ENCODE peak calls at places on chromosomes 11 and 22, in nine cellular contexts. One of them, this sample, is unnamed.

GRCh38 chr11:13222285-13222684 is 55.3 kb upstream of the BMAL1 start:
- DNase-seq in DND-41: no peak
- DNase-seq in HepG2: no peak
- DNase-seq in OCI-LY7: no peak
- DNase-seq in neural progenitor cell: peak; percentile 30
- DNase-seq in HCT116: no peak
- DNase-seq in neuronal stem cell: no peak
- DNase-seq in PC-3: peak; percentile 39
- DNase-seq in IMR-90: peak; percentile 31
- DNase-seq in this sample: peak; percentile 80

GRCh38 chr11:73830261-73830660 is 42.6 kb downstream of the MRPL48 start:
- DNase-seq in HepG2: no peak
- DNase-seq in PC-3: no peak
- DNase-seq in OCI-LY7: no peak
- DNase-seq in neuronal stem cell: no peak
- DNase-seq in DND-41: no peak
- DNase-seq in neural progenitor cell: no peak
- DNase-seq in IMR-90: no peak
- DNase-seq in HCT116: no peak
- DNase-seq in this sample: no peak

GRCh38 chr11:123587044-123587443 is 67.4 kb downstream of the SCN3B start:
- DNase-seq in HepG2: peak; percentile 14
- DNase-seq in PC-3: peak; percentile 28
- DNase-seq in DND-41: no peak
- DNase-seq in HCT116: no peak
- DNase-seq in IMR-90: no peak
- DNase-seq in neural progenitor cell: no peak
- DNase-seq in neuronal stem cell: no peak
- DNase-seq in OCI-LY7: no peak
- DNase-seq in this sample: no peak

GRCh38 chr11:45669146-45669545 is 3.7 kb upstream of the CHST1 start:
- DNase-seq in PC-3: no peak
- DNase-seq in neuronal stem cell: no peak
- DNase-seq in HCT116: no peak
- DNase-seq in IMR-90: no peak
- DNase-seq in DND-41: no peak
- DNase-seq in OCI-LY7: no peak
- DNase-seq in HepG2: no peak
- DNase-seq in neural progenitor cell: no peak
- DNase-seq in this sample: no peak

GRCh38 chr11:125457814-125458343 is 38.2 kb downstream of the FEZ1 start:
- DNase-seq in neuronal stem cell: no peak
- DNase-seq in PC-3: no peak
- DNase-seq in DND-41: no peak
- DNase-seq in IMR-90: peak; percentile 81
- DNase-seq in HepG2: peak; percentile 13
- DNase-seq in neural progenitor cell: no peak
- DNase-seq in HCT116: no peak
- DNase-seq in OCI-LY7: no peak
- DNase-seq in this sample: no peak

GRCh38 chr11:42770444-42771065 is 541.2 kb upstream of the API5 start:
- DNase-seq in HepG2: peak; percentile 30
- DNase-seq in PC-3: peak; percentile 36
- DNase-seq in OCI-LY7: peak; percentile 28
- DNase-seq in neuronal stem cell: peak; percentile 36
- DNase-seq in DND-41: peak; percentile 10
- DNase-seq in IMR-90: no peak
- DNase-seq in neural progenitor cell: peak; percentile 56
- DNase-seq in HCT116: no peak
- DNase-seq in this sample: peak; percentile 2

GRCh38 chr11:47347134-47347533 is 5.4 kb downstream of the MYBPC3 start:
- DNase-seq in neural progenitor cell: no peak
- DNase-seq in PC-3: no peak
- DNase-seq in HCT116: no peak
- DNase-seq in OCI-LY7: no peak
- DNase-seq in IMR-90: no peak
- DNase-seq in neuronal stem cell: no peak
- DNase-seq in HepG2: no peak
- DNase-seq in DND-41: no peak
- DNase-seq in this sample: no peak

GRCh38 chr11:15613231-15613630 is 498.5 kb downstream of the INSC start:
- DNase-seq in DND-41: no peak
- DNase-seq in neural progenitor cell: no peak
- DNase-seq in neuronal stem cell: no peak
- DNase-seq in HCT116: no peak
- DNase-seq in IMR-90: peak; percentile 7
- DNase-seq in HepG2: no peak
- DNase-seq in OCI-LY7: no peak
- DNase-seq in PC-3: no peak
- DNase-seq in this sample: no peak

GRCh38 chr22:41917906-41918791 is 3.3 kb upstream of the SHISA8 start:
- DNase-seq in PC-3: peak; percentile 63
- DNase-seq in OCI-LY7: peak; percentile 47
- DNase-seq in HepG2: no peak
- DNase-seq in neuronal stem cell: no peak
- DNase-seq in HCT116: no peak
- DNase-seq in DND-41: no peak
- DNase-seq in neural progenitor cell: no peak
- DNase-seq in IMR-90: peak; percentile 63
- DNase-seq in this sample: peak; percentile 46

GRCh38 chr22:31898911-31899310 is 45.4 kb upstream of the YWHAH start:
- DNase-seq in neural progenitor cell: peak; percentile 50
- DNase-seq in OCI-LY7: no peak
- DNase-seq in IMR-90: no peak
- DNase-seq in DND-41: no peak
- DNase-seq in HCT116: no peak
- DNase-seq in PC-3: no peak
- DNase-seq in HepG2: no peak
- DNase-seq in neuronal stem cell: peak; percentile 23
- DNase-seq in this sample: no peak

GRCh38 chr11:65586676-65587075 is 8.9 kb downstream of the KCNK7 start:
- DNase-seq in HCT116: no peak
- DNase-seq in OCI-LY7: no peak
- DNase-seq in neuronal stem cell: peak; percentile 78
- DNase-seq in PC-3: no peak
- DNase-seq in HepG2: no peak
- DNase-seq in neural progenitor cell: peak; percentile 82
- DNase-seq in DND-41: no peak
- DNase-seq in IMR-90: no peak
- DNase-seq in this sample: no peak

GRCh38 chr11:2804189-2804588 is 81.4 kb downstream of the CDKN1C start:
- DNase-seq in neuronal stem cell: no peak
- DNase-seq in HepG2: no peak
- DNase-seq in IMR-90: no peak
- DNase-seq in HCT116: no peak
- DNase-seq in OCI-LY7: no peak
- DNase-seq in neural progenitor cell: no peak
- DNase-seq in DND-41: no peak
- DNase-seq in PC-3: no peak
- DNase-seq in this sample: no peak

GRCh38 chr11:130418210-130418609 is 10.2 kb downstream of the ADAMTS8 start:
- DNase-seq in HCT116: no peak
- DNase-seq in neural progenitor cell: no peak
- DNase-seq in neuronal stem cell: no peak
- DNase-seq in IMR-90: no peak
- DNase-seq in PC-3: no peak
- DNase-seq in HepG2: no peak
- DNase-seq in DND-41: no peak
- DNase-seq in OCI-LY7: no peak
- DNase-seq in this sample: no peak

GRCh38 chr11:116427903-116428637 is 344.7 kb downstream of the BUD13 start:
- DNase-seq in HepG2: peak; percentile 95
- DNase-seq in PC-3: peak; percentile 15
- DNase-seq in OCI-LY7: no peak
- DNase-seq in IMR-90: no peak
- DNase-seq in neural progenitor cell: peak; percentile 32
- DNase-seq in DND-41: no peak
- DNase-seq in neuronal stem cell: peak; percentile 27
- DNase-seq in HCT116: no peak
- DNase-seq in this sample: peak; percentile 40

GRCh38 chr11:117509543-117509942 is 181.9 kb downstream of the CEP164 start:
- DNase-seq in HepG2: no peak
- DNase-seq in neural progenitor cell: no peak
- DNase-seq in DND-41: no peak
- DNase-seq in IMR-90: no peak
- DNase-seq in HCT116: no peak
- DNase-seq in PC-3: no peak
- DNase-seq in neuronal stem cell: no peak
- DNase-seq in OCI-LY7: no peak
- DNase-seq in this sample: no peak

GRCh38 chr11:27485930-27486773 is 13.6 kb upstream of the LGR4 start:
- DNase-seq in neural progenitor cell: peak; percentile 56
- DNase-seq in OCI-LY7: peak; percentile 61
- DNase-seq in HepG2: peak; percentile 54
- DNase-seq in IMR-90: peak; percentile 61
- DNase-seq in DND-41: peak; percentile 22
- DNase-seq in HCT116: peak; percentile 37
- DNase-seq in neuronal stem cell: peak; percentile 56
- DNase-seq in PC-3: peak; percentile 85
- DNase-seq in this sample: peak; percentile 42

GRCh38 chr11:133844217-133844616 is 1.1 kb downstream of the SPATA19 start:
- DNase-seq in IMR-90: no peak
- DNase-seq in PC-3: no peak
- DNase-seq in neural progenitor cell: no peak
- DNase-seq in HCT116: no peak
- DNase-seq in HepG2: no peak
- DNase-seq in OCI-LY7: no peak
- DNase-seq in DND-41: no peak
- DNase-seq in neuronal stem cell: no peak
- DNase-seq in this sample: no peak

GRCh38 chr22:17084554-17085276 is at the start of gene IL17RA:
- DNase-seq in neural progenitor cell: peak; percentile 92
- DNase-seq in HCT116: peak; percentile 66
- DNase-seq in IMR-90: peak; percentile 84
- DNase-seq in neuronal stem cell: peak; percentile 75
- DNase-seq in OCI-LY7: peak; percentile 92
- DNase-seq in PC-3: peak; percentile 83
- DNase-seq in HepG2: peak; percentile 74
- DNase-seq in DND-41: peak; percentile 96
- DNase-seq in this sample: peak; percentile 87

GRCh38 chr11:102111011-102111786 is 952 bp downstream of the YAP1 start:
- DNase-seq in DND-41: no peak
- DNase-seq in HCT116: no peak
- DNase-seq in neuronal stem cell: peak; percentile 85
- DNase-seq in OCI-LY7: no peak
- DNase-seq in IMR-90: peak; percentile 81
- DNase-seq in neural progenitor cell: peak; percentile 93
- DNase-seq in HepG2: peak; percentile 94
- DNase-seq in PC-3: peak; percentile 79
- DNase-seq in this sample: peak; percentile 72

GRCh38 chr11:102111787-102112653 is 1.8 kb downstream of the YAP1 start:
- DNase-seq in HCT116: peak; percentile 98
- DNase-seq in neuronal stem cell: no peak
- DNase-seq in neural progenitor cell: peak; percentile 60
- DNase-seq in DND-41: no peak
- DNase-seq in OCI-LY7: no peak
- DNase-seq in IMR-90: peak; percentile 94
- DNase-seq in HepG2: peak; percentile 97
- DNase-seq in PC-3: peak; percentile 98
- DNase-seq in this sample: peak; percentile 93

GRCh38 chr11:102114032-102114431 is 3.8 kb downstream of the YAP1 start:
- DNase-seq in HCT116: no peak
- DNase-seq in neuronal stem cell: no peak
- DNase-seq in OCI-LY7: no peak
- DNase-seq in IMR-90: peak; percentile 17
- DNase-seq in PC-3: no peak
- DNase-seq in neural progenitor cell: no peak
- DNase-seq in DND-41: no peak
- DNase-seq in HepG2: no peak
- DNase-seq in this sample: no peak

GRCh38 chr11:102110761-102111010 is 439 bp downstream of the YAP1 start:
- DNase-seq in DND-41: no peak
- DNase-seq in IMR-90: no peak
- DNase-seq in neural progenitor cell: no peak
- DNase-seq in PC-3: no peak
- DNase-seq in HepG2: no peak
- DNase-seq in OCI-LY7: no peak
- DNase-seq in HCT116: no peak
- DNase-seq in neuronal stem cell: peak; percentile 57
- DNase-seq in this sample: no peak

DNA sequence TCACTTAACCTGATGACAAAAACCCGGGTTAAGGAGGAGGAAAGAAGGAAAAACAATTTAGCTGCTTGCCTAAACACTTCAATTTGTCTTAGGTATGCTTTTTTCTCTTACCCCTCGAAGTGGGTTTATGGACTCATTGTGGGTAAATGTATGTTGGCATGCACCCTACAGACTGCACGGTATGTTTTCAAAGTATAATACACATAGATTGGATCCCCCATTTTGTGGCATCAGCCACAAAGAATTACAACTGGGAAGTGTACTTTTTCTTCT is 2.3 kb downstream of the YAP1 start:
- DNase-seq in HepG2: no peak
- DNase-seq in neuronal stem cell: no peak
- DNase-seq in PC-3: peak; percentile 23
- DNase-seq in HCT116: no peak
- DNase-seq in IMR-90: no peak
- DNase-seq in DND-41: no peak
- DNase-seq in neural progenitor cell: no peak
- DNase-seq in OCI-LY7: no peak
- DNase-seq in this sample: no peak
- H3K4me3 ChIP-seq in HepG2: peak overlapping the region; percentile 93
- H3K4me3 ChIP-seq in neuronal stem cell: peak overlapping the region; percentile 58
- H3K4me3 ChIP-seq in PC-3: peak overlapping the region; percentile 70
- H3K4me3 ChIP-seq in HCT116: peak overlapping the region; percentile 83
- H3K4me3 ChIP-seq in IMR-90: peak overlapping the region; percentile 89
- H3K4me3 ChIP-seq in DND-41: no peak overlapping the region
- H3K4me3 ChIP-seq in neural progenitor cell: peak overlapping the region; percentile 79
- H3K4me3 ChIP-seq in OCI-LY7: no peak overlapping the region
- H3K4me3 ChIP-seq in this sample: peak overlapping the region; percentile 80

GRCh38 chr22:19987394-19988306 is 29.0 kb downstream of the ARVCF start:
- DNase-seq in IMR-90: no peak
- DNase-seq in PC-3: no peak
- DNase-seq in neural progenitor cell: no peak
- DNase-seq in HepG2: no peak
- DNase-seq in OCI-LY7: no peak
- DNase-seq in HCT116: no peak
- DNase-seq in neuronal stem cell: no peak
- DNase-seq in DND-41: no peak
- DNase-seq in this sample: no peak
- H2AFZ ChIP-seq in IMR-90: no peak overlapping the region
- H2AFZ ChIP-seq in PC-3: no peak overlapping the region
- H2AFZ ChIP-seq in neural progenitor cell: no peak overlapping the region
- H2AFZ ChIP-seq in HepG2: no peak overlapping the region
- H2AFZ ChIP-seq in OCI-LY7: no peak overlapping the region
- H2AFZ ChIP-seq in HCT116: no peak overlapping the region
- H2AFZ ChIP-seq in neuronal stem cell: peak overlapping the region; percentile 59
- H2AFZ ChIP-seq in DND-41: no peak overlapping the region
- H2AFZ ChIP-seq in this sample: no peak overlapping the region

GRCh38 chr11:79352304-79352703 is 88.5 kb downstream of the TENM4 start:
- DNase-seq in PC-3: no peak
- DNase-seq in neural progenitor cell: no peak
- DNase-seq in DND-41: no peak
- DNase-seq in HepG2: no peak
- DNase-seq in HCT116: no peak
- DNase-seq in OCI-LY7: no peak
- DNase-seq in IMR-90: no peak
- DNase-seq in neuronal stem cell: no peak
- DNase-seq in this sample: no peak
- H3K4me3 ChIP-seq in PC-3: no peak overlapping the region
- H3K4me3 ChIP-seq in neural progenitor cell: no peak overlapping the region
- H3K4me3 ChIP-seq in DND-41: no peak overlapping the region
- H3K4me3 ChIP-seq in HepG2: no peak overlapping the region
- H3K4me3 ChIP-seq in HCT116: no peak overlapping the region
- H3K4me3 ChIP-seq in OCI-LY7: no peak overlapping the region
- H3K4me3 ChIP-seq in IMR-90: no peak overlapping the region
- H3K4me3 ChIP-seq in neuronal stem cell: no peak overlapping the region
- H3K4me3 ChIP-seq in this sample: no peak overlapping the region

GRCh38 chr11:122159861-122160260 is 43.8 kb upstream of the BLID start:
- DNase-seq in IMR-90: no peak
- DNase-seq in neural progenitor cell: no peak
- DNase-seq in HepG2: no peak
- DNase-seq in PC-3: no peak
- DNase-seq in neuronal stem cell: no peak
- DNase-seq in DND-41: no peak
- DNase-seq in OCI-LY7: no peak
- DNase-seq in HCT116: no peak
- DNase-seq in this sample: no peak
- H2AFZ ChIP-seq in IMR-90: no peak overlapping the region
- H2AFZ ChIP-seq in neural progenitor cell: peak overlapping the region; percentile 99
- H2AFZ ChIP-seq in HepG2: no peak overlapping the region
- H2AFZ ChIP-seq in PC-3: no peak overlapping the region
- H2AFZ ChIP-seq in neuronal stem cell: peak overlapping the region; percentile 81
- H2AFZ ChIP-seq in DND-41: no peak overlapping the region
- H2AFZ ChIP-seq in OCI-LY7: no peak overlapping the region
- H2AFZ ChIP-seq in HCT116: no peak overlapping the region
- H2AFZ ChIP-seq in this sample: no peak overlapping the region

This sample was measured in mammary epithelial cell.